ENCODE peak calls at places on chromosomes 6 and 20, in eight cellular contexts. I, T, Y, R, S, X, M and Z are unnamed samples.

GRCh38 chr6:79186564-79186963 is 47.9 kb downstream of the HMGN3 start:
- DNase-seq in M (no peak), I (no peak), Y (no peak), X (no peak), S (no peak), R (no peak), T (no peak), Z (no peak)

GRCh38 chr6:169959129-169960002 is 207.9 kb downstream of the ERMARD start:
- DNase-seq in X (peak), T (no peak), S (peak), M (no peak), I (no peak), R (no peak), Y (peak), Z (no peak)

GRCh38 chr20:21632031-21632430 is 73.4 kb upstream of the PAX1 start:
- DNase-seq in M (no peak), S (no peak), I (no peak), X (no peak), Y (no peak), R (no peak), T (no peak), Z (no peak)

GRCh38 chr6:80508885-80509630 is 402.6 kb downstream of the BCKDHB start:
- DNase-seq in M (no peak), T (peak), R (no peak), Y (no peak), I (no peak), X (peak), S (no peak), Z (no peak)

GRCh38 chr6:2663123-2663522 is 87.6 kb downstream of the MYLK4 start:
- DNase-seq in Y (no peak), R (no peak), I (no peak), S (no peak), M (no peak), X (no peak), T (no peak), Z (no peak)

GRCh38 chr6:138310294-138310693 is 67.4 kb upstream of the SMIM28 start:
- DNase-seq in X (peak), S (no peak), I (no peak), R (no peak), M (no peak), T (no peak), Y (no peak), Z (no peak)

GRCh38 chr6:131654326-131654725 is 17.2 kb downstream of the ENPP3 start:
- DNase-seq in R (peak), Y (no peak), I (no peak), X (peak), T (no peak), S (no peak), M (no peak), Z (no peak)

GRCh38 chr6:112163295-112164257 is 76.2 kb downstream of the FAM229B start:
- DNase-seq in T (peak), M (no peak), R (peak), S (peak), Y (peak), I (peak), X (peak), Z (no peak)

GRCh38 chr6:147081210-147081609 is 123.0 kb upstream of the STXBP5 start:
- DNase-seq in Y (no peak), I (no peak), S (no peak), R (no peak), T (no peak), M (no peak), X (peak), Z (no peak)

GRCh38 chr20:11101243-11101642 is 427.4 kb upstream of the JAG1 start:
- DNase-seq in R (peak), Y (no peak), I (no peak), M (no peak), S (no peak), T (peak), X (peak), Z (no peak)

GRCh38 chr6:160253242-160253641 is 5.4 kb downstream of the SLC22A2 start:
- DNase-seq in Y (no peak), I (no peak), S (no peak), T (no peak), X (no peak), M (no peak), R (no peak), Z (no peak)

GRCh38 chr20:49245921-49246740 is 26.9 kb downstream of the DDX27 start:
- DNase-seq in I (no peak), T (peak), M (no peak), X (peak), R (peak), S (peak), Y (no peak), Z (peak)

GRCh38 chr6:111121789-111122350 is 34.6 kb downstream of the SLC16A10 start:
- DNase-seq in S (no peak), I (no peak), M (no peak), T (no peak), R (no peak), Y (no peak), X (no peak), Z (no peak)

GRCh38 chr20:50592282-50593004 is 82.3 kb downstream of the PTPN1 start:
- DNase-seq in I (no peak), M (no peak), R (peak), Y (peak), T (no peak), S (no peak), X (no peak), Z (peak)

GRCh38 chr20:54633903-54634302 is 158.5 kb downstream of the DOK5 start:
- DNase-seq in S (no peak), X (no peak), R (no peak), T (no peak), Y (no peak), M (no peak), I (no peak), Z (no peak)

GRCh38 chr6:54690596-54690995 is 156.0 kb upstream of the FAM83B start:
- DNase-seq in S (no peak), R (no peak), T (no peak), I (no peak), Y (no peak), M (no peak), X (no peak), Z (no peak)

GRCh38 chr6:65059568-65059967 is 647.5 kb downstream of the EYS start:
- DNase-seq in Y (no peak), I (no peak), M (no peak), S (no peak), X (no peak), T (no peak), R (no peak), Z (no peak)

GRCh38 chr20:62356143-62356947 is 10.8 kb downstream of the LAMA5 start:
- DNase-seq in R (no peak), X (no peak), S (no peak), I (no peak), T (no peak), M (no peak), Y (no peak), Z (no peak)

GRCh38 chr6:125611573-125612399 is 137.6 kb upstream of the HEY2 start:
- DNase-seq in X (no peak), Y (no peak), T (no peak), I (peak), M (no peak), R (peak), S (peak), Z (peak)

GRCh38 chr20:37179671-37180524 is 550 bp upstream of the MROH8 start:
- DNase-seq in I (no peak), S (no peak), T (peak), X (peak), Y (no peak), R (peak), M (no peak), Z (peak)

GRCh38 chr6:180295-180694 is 112.0 kb upstream of the DUSP22 start:
- DNase-seq in X (no peak), S (no peak), R (no peak), M (no peak), Y (no peak), T (no peak), I (peak), Z (no peak)

GRCh38 chr20:61754976-61755778 is 310.5 kb downstream of the TAF4 start:
- DNase-seq in X (no peak), R (no peak), M (no peak), I (no peak), S (no peak), Y (peak), T (no peak), Z (no peak)

GRCh38 chr20:3843490-3843889 is 3.1 kb upstream of the MAVS start:
- DNase-seq in M (no peak), R (peak), Y (no peak), T (peak), X (peak), I (no peak), S (no peak), Z (no peak)

GRCh38 chr6:43509142-43509983 is 783 bp downstream of the LRRC73 start:
- DNase-seq in S (peak), Y (peak), M (no peak), I (no peak), T (no peak), X (no peak), R (no peak), Z (no peak)

GRCh38 chr20:47359533-47360206 is 3.2 kb upstream of the ZMYND8 start:
- DNase-seq in S (no peak), R (no peak), I (no peak), T (no peak), M (no peak), Y (no peak), X (no peak), Z (no peak)

GRCh38 chr20:47356526-47357295 is at the start of gene ZMYND8:
- DNase-seq in Y (peak), T (peak), X (peak), S (peak), R (peak), I (peak), M (peak), Z (peak)

GRCh38 chr20:47358672-47359532 is 2.4 kb upstream of the ZMYND8 start:
- DNase-seq in T (peak), Y (peak), R (peak), S (peak), M (peak), X (peak), I (peak), Z (no peak)

GRCh38 chr20:47357296-47358051 is 975 bp upstream of the ZMYND8 start:
- DNase-seq in R (peak), I (peak), X (peak), M (peak), S (peak), T (peak), Y (peak), Z (no peak)

DNA sequence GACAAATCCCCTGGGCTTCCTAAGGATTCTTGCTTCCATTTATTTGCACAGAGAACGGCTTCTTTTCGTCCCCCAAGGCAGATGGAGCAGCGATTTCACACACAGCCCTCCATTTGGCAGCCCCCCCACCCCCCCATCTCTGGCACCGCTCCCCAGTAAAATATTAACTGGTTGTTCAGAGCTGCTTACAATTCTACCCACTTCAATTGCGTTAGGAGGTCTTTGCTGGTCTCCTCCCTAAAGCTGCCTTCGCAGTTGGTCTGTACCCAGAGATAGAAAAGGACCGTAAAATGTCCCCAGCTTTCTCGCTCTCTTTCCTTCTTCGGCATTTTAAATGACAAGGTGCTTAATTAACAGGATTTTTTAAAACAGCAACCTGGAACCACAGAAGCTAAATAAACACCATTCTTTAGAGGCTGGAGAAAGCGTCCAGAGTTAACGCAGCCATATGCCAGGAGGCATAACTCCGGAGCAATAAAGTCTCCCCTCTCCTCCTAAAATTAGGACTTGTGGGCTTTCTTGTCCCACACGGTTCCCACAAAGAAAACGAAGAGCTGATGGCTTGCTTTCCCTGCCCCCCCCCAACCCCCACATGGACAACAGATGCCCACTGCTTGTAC is 1.7 kb upstream of the ZMYND8 start:
- DNase-seq in S (no peak), T (no peak), R (no peak), Y (no peak), X (no peak), I (no peak), M (no peak), Z (no peak)
- H3K4me3 ChIP-seq in S (peak), T (no peak), R (no peak), Y (peak), X (peak), I (peak), M (no peak), Z (no peak)

GRCh38 chr6:52411911-52412310 is 8.2 kb upstream of the EFHC1 start:
- DNase-seq in R (no peak), Y (no peak), S (no peak), T (no peak), I (no peak), X (no peak), M (no peak), Z (no peak)
- TF ChIP-seq CTCF in R (no peak), Y (no peak), S (no peak), T (no peak), I (no peak), X (no peak), M (no peak), Z (no peak)

GRCh38 chr6:28353981-28354676 is 4.4 kb downstream of the ZKSCAN3 start:
- DNase-seq in S (no peak), M (no peak), I (no peak), Y (peak), R (peak), T (peak), X (peak), Z (no peak)
- H3K4me3 ChIP-seq in S (no peak), M (no peak), I (no peak), Y (peak), R (no peak), T (no peak), X (peak), Z (no peak)

DNA sequence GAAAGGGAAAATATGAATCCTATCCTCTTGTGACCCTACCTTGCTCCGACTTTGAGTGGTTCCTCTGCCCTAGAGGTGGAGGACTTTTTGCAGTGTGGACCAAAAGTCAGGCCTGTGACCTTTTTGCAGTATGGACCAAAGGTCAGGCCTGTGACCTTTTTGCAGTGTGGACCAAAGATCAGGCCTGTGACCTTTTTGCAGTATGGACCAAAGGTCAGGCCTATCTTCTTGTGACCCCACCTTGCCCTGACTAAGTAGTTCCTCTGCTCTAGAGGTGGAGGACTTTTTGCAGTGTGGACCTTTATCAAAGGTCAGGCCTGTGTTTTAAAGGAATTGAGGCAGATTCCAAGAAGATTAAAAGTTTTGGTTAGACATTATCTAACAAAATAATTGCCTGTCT is 10.9 kb upstream of the ERVFRD-1 start:
- DNase-seq in X (no peak), S (no peak), T (no peak), I (no peak), R (no peak), Y (no peak), M (no peak), Z (no peak)
- TF ChIP-seq CTCF in X (no peak), S (no peak), T (no peak), I (no peak), R (no peak), Y (no peak), M (no peak), Z (no peak)

GRCh38 chr6:38714239-38715015 is 684 bp upstream of the DNAH8 start:
- DNase-seq in T (no peak), S (no peak), X (no peak), I (no peak), M (no peak), R (no peak), Y (no peak), Z (no peak)
- H3K4me3 ChIP-seq in T (no peak), S (peak), X (no peak), I (peak), M (no peak), R (no peak), Y (peak), Z (peak)

GRCh38 chr20:38658879-38659612 is 57.4 kb downstream of the ARHGAP40 start:
- DNase-seq in Y (peak), I (no peak), S (peak), X (peak), T (no peak), M (no peak), R (no peak), Z (no peak)
- TF ChIP-seq CTCF in Y (peak), I (peak), S (peak), X (peak), T (peak), M (peak), R (peak), Z (peak)

GRCh38 chr6:145731432-145731831 is 3.9 kb downstream of the EPM2A start:
- DNase-seq in X (no peak), T (no peak), I (no peak), R (peak), Y (no peak), M (no peak), S (no peak), Z (no peak)

GRCh38 chr6:145734486-145735355 is 599 bp downstream of the EPM2A start:
- DNase-seq in M (peak), R (peak), I (peak), Y (peak), X (peak), T (peak), S (peak), Z (peak)

GRCh38 chr6:145733770-145734169 is 1.6 kb downstream of the EPM2A start:
- DNase-seq in T (peak), X (no peak), R (peak), Y (no peak), M (no peak), I (no peak), S (no peak), Z (no peak)

GRCh38 chr6:145732788-145733187 is 2.5 kb downstream of the EPM2A start:
- DNase-seq in M (no peak), Y (no peak), R (no peak), X (no peak), I (no peak), S (no peak), T (no peak), Z (no peak)

GRCh38 chr6:145733207-145733606 is 2.1 kb downstream of the EPM2A start:
- DNase-seq in M (no peak), Y (no peak), I (no peak), S (no peak), T (no peak), R (no peak), X (no peak), Z (no peak)
- H3K4me3 ChIP-seq in M (no peak), Y (no peak), I (no peak), S (no peak), T (no peak), R (no peak), X (no peak), Z (no peak)

GRCh38 chr6:26155066-26155925 is 68.1 kb downstream of the HFE start:
- DNase-seq in I (peak), T (no peak), R (no peak), M (no peak), X (peak), S (peak), Y (peak), Z (no peak)

GRCh38 chr6:26156850-26157149 is 69.6 kb downstream of the HFE start:
- DNase-seq in R (no peak), M (no peak), S (no peak), Y (no peak), X (no peak), I (no peak), T (no peak), Z (no peak)

GRCh38 chr6:26157150-26157837 is 70.1 kb downstream of the HFE start:
- DNase-seq in X (peak), T (peak), Y (peak), S (peak), R (peak), I (peak), M (no peak), Z (no peak)

GRCh38 chr6:26157838-26158580 is 70.8 kb downstream of the HFE start:
- DNase-seq in I (peak), X (peak), T (peak), Y (peak), S (peak), M (peak), R (peak), Z (peak)

DNA sequence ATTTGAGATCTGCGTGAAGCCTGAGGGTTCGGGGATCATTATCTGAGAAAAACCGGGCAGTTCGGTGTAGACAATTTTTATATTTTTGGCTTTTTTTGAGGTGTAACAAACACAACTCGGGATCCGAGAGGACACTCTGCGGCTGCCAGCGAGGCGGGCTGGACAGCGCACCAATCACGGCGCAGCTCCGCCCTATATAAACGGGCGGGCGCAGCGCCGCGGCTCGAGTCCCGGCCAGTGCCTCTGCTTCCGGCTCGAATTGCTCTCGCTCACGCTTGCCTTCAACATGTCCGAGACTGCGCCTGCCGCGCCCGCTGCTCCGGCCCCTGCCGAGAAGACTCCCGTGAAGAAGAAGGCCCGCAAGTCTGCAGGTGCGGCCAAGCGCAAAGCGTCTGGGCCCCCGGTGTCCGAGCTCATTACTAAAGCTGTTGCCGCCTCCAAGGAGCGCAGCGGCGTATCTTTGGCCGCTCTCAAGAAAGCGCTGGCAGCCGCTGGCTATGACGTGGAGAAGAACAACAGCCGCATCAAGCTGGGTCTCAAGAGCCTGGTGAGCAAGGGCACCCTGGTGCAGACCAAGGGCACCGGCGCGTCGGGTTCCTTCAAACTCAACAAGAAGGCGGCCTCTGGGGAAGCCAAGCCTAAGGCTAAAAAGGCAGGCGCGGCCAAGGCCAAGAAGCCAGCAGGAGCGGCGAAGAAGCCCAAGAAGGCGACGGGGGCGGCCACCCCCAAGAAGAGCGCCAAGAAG is 69.0 kb downstream of the HFE start:
- DNase-seq in I (peak), X (peak), T (peak), S (peak), Y (peak), M (peak), R (peak), Z (peak)
- TF ChIP-seq CTCF in I (no peak), X (peak), T (no peak), S (no peak), Y (no peak), M (no peak), R (no peak), Z (no peak)

GRCh38 chr6:163387317-163387716 is 27.2 kb upstream of the QKI start:
- DNase-seq in T (peak), Y (no peak), X (peak), I (no peak), R (peak), S (no peak), M (no peak), Z (no peak)

GRCh38 chr6:163386329-163386910 is 28.1 kb upstream of the QKI start:
- DNase-seq in Y (no peak), X (no peak), S (no peak), R (no peak), T (no peak), M (no peak), I (no peak), Z (no peak)

GRCh38 chr6:163383912-163384311 is 30.6 kb upstream of the QKI start:
- DNase-seq in R (peak), T (peak), Y (no peak), M (no peak), I (no peak), X (peak), S (no peak), Z (no peak)

GRCh38 chr6:163381118-163381751 is 33.3 kb upstream of the QKI start:
- DNase-seq in S (no peak), M (no peak), T (no peak), Y (no peak), X (no peak), R (no peak), I (no peak), Z (no peak)

GRCh38 chr6:163384510-163384909 is 30.0 kb upstream of the QKI start:
- DNase-seq in X (no peak), M (no peak), S (no peak), Y (no peak), T (no peak), R (no peak), I (no peak), Z (no peak)
- H3K4me3 ChIP-seq in X (no peak), M (no peak), S (no peak), Y (no peak), T (no peak), R (no peak), I (no peak), Z (no peak)

GRCh38 chr6:47153066-47153755 is 111.1 kb upstream of the ADGRF1 start:
- DNase-seq in X (peak), I (no peak), R (peak), Y (no peak), T (peak), S (peak), M (no peak), Z (peak)
- TF ChIP-seq CTCF in X (no peak), I (no peak), R (no peak), Y (no peak), T (no peak), S (no peak), M (no peak), Z (no peak)